ENCODE peak calls at places on chromosomes 2 and 18, in five cellular contexts. C, E, H, Q and W are unnamed samples.

GRCh38 chr18:74242451-74243096 is 49.2 kb downstream of the CYB5A start:
- DNase-seq in C (no peak), E (no peak), H (no peak), Q (peak), W (peak)

GRCh38 chr2:136356111-136357033 is 238.4 kb upstream of the CXCR4 start:
- DNase-seq in C (no peak), E (no peak), H (no peak), Q (no peak), W (no peak)

GRCh38 chr2:101130081-101130480 is 21.1 kb downstream of the TBC1D8 start:
- DNase-seq in C (no peak), E (no peak), H (no peak), Q (no peak), W (no peak)

GRCh38 chr2:174510583-174511189 is 23.9 kb upstream of the GPR155 start:
- DNase-seq in C (no peak), E (no peak), H (no peak), Q (peak), W (no peak)

GRCh38 chr18:56321470-56321869 is 316.9 kb downstream of the TXNL1 start:
- DNase-seq in C (no peak), E (no peak), H (no peak), Q (no peak), W (no peak)

GRCh38 chr18:12391487-12392136 is 14.6 kb upstream of the AFG3L2 start:
- DNase-seq in C (no peak), E (peak), H (peak), Q (peak), W (peak)

GRCh38 chr18:44473394-44474066 is 207.2 kb upstream of the SETBP1 start:
- DNase-seq in C (no peak), E (no peak), H (no peak), Q (no peak), W (no peak)

GRCh38 chr18:5444847-5445246 is 99.0 kb downstream of the EPB41L3 start:
- DNase-seq in C (no peak), E (no peak), H (no peak), Q (peak), W (no peak)

GRCh38 chr2:118310878-118311442 is 222.7 kb downstream of the INSIG2 start:
- DNase-seq in C (no peak), E (no peak), H (no peak), Q (no peak), W (no peak)

GRCh38 chr18:36391426-36392145 is 94.1 kb downstream of the FHOD3 start:
- DNase-seq in C (no peak), E (no peak), H (no peak), Q (peak), W (no peak)